ENCODE peak calls at places on chromosomes 12 and 14, in six cellular contexts. One of them, this sample, is unnamed.

GRCh38 chr14:76133103-76133502 is 18.6 kb upstream of the GPATCH2L start:
- DNase-seq in cardiac septum: no peak
- DNase-seq in CD8-positive, alpha-beta memory T cell: no peak
- DNase-seq in mammary epithelial cell: peak
- DNase-seq in left colon: no peak
- DNase-seq in AG08395: peak
- DNase-seq in this sample: no peak

GRCh38 chr12:85405781-85406522 is 125.9 kb downstream of the ALX1 start:
- DNase-seq in cardiac septum: no peak
- DNase-seq in CD8-positive, alpha-beta memory T cell: no peak
- DNase-seq in mammary epithelial cell: no peak
- DNase-seq in left colon: no peak
- DNase-seq in AG08395: peak
- DNase-seq in this sample: no peak

GRCh38 chr14:33026850-33027420 is 88.3 kb downstream of the NPAS3 start:
- DNase-seq in cardiac septum: no peak
- DNase-seq in CD8-positive, alpha-beta memory T cell: no peak
- DNase-seq in mammary epithelial cell: no peak
- DNase-seq in left colon: no peak
- DNase-seq in AG08395: peak
- DNase-seq in this sample: no peak

GRCh38 chr14:104291123-104292000 is 153.0 kb downstream of the KIF26A start:
- DNase-seq in cardiac septum: peak
- DNase-seq in CD8-positive, alpha-beta memory T cell: no peak
- DNase-seq in mammary epithelial cell: no peak
- DNase-seq in left colon: peak
- DNase-seq in AG08395: no peak
- DNase-seq in this sample: no peak

GRCh38 chr14:20873370-20874177 is 17.6 kb upstream of the RNASE3 start:
- DNase-seq in cardiac septum: peak
- DNase-seq in CD8-positive, alpha-beta memory T cell: peak
- DNase-seq in mammary epithelial cell: peak
- DNase-seq in left colon: peak
- DNase-seq in AG08395: peak
- DNase-seq in this sample: no peak

GRCh38 chr12:104793280-104793679 is 164.8 kb downstream of the SLC41A2 start:
- DNase-seq in cardiac septum: no peak
- DNase-seq in CD8-positive, alpha-beta memory T cell: no peak
- DNase-seq in mammary epithelial cell: peak
- DNase-seq in left colon: peak
- DNase-seq in AG08395: peak
- DNase-seq in this sample: no peak

GRCh38 chr12:105705765-105706164 is 375.3 kb downstream of the C12orf75 start:
- DNase-seq in cardiac septum: no peak
- DNase-seq in CD8-positive, alpha-beta memory T cell: no peak
- DNase-seq in mammary epithelial cell: peak
- DNase-seq in left colon: peak
- DNase-seq in AG08395: peak
- DNase-seq in this sample: no peak

GRCh38 chr12:5085896-5086295 is 42.2 kb downstream of the KCNA5 start:
- DNase-seq in cardiac septum: no peak
- DNase-seq in CD8-positive, alpha-beta memory T cell: no peak
- DNase-seq in mammary epithelial cell: peak
- DNase-seq in left colon: no peak
- DNase-seq in AG08395: peak
- DNase-seq in this sample: no peak

GRCh38 chr14:22099942-22100763 is 426.5 kb upstream of the OR4E1 start:
- DNase-seq in cardiac septum: no peak
- DNase-seq in CD8-positive, alpha-beta memory T cell: peak
- DNase-seq in mammary epithelial cell: peak
- DNase-seq in left colon: peak
- DNase-seq in AG08395: no peak
- DNase-seq in this sample: no peak

GRCh38 chr12:102869571-102869970 is 47.5 kb downstream of the PAH start:
- DNase-seq in cardiac septum: no peak
- DNase-seq in CD8-positive, alpha-beta memory T cell: no peak
- DNase-seq in mammary epithelial cell: no peak
- DNase-seq in left colon: no peak
- DNase-seq in AG08395: no peak
- DNase-seq in this sample: no peak

GRCh38 chr14:64539186-64539552 is 1.4 kb upstream of the HSPA2 start:
- DNase-seq in cardiac septum: no peak
- DNase-seq in CD8-positive, alpha-beta memory T cell: no peak
- DNase-seq in mammary epithelial cell: peak
- DNase-seq in left colon: no peak
- DNase-seq in AG08395: no peak
- DNase-seq in this sample: no peak

GRCh38 chr12:79527498-79527897 is 163.3 kb downstream of the PAWR start:
- DNase-seq in cardiac septum: no peak
- DNase-seq in CD8-positive, alpha-beta memory T cell: no peak
- DNase-seq in mammary epithelial cell: no peak
- DNase-seq in left colon: no peak
- DNase-seq in AG08395: no peak
- DNase-seq in this sample: no peak

GRCh38 chr14:64680013-64680674 is 24.1 kb upstream of the PLEKHG3 start:
- DNase-seq in cardiac septum: no peak
- DNase-seq in CD8-positive, alpha-beta memory T cell: no peak
- DNase-seq in mammary epithelial cell: peak
- DNase-seq in left colon: no peak
- DNase-seq in AG08395: no peak
- DNase-seq in this sample: no peak

GRCh38 chr14:83826838-83827237 is 1703.1 kb upstream of the FLRT2 start:
- DNase-seq in cardiac septum: no peak
- DNase-seq in CD8-positive, alpha-beta memory T cell: no peak
- DNase-seq in mammary epithelial cell: no peak
- DNase-seq in left colon: no peak
- DNase-seq in AG08395: peak
- DNase-seq in this sample: no peak

GRCh38 chr14:32076278-32077080 is 625 bp upstream of the ARHGAP5 start:
- DNase-seq in cardiac septum: peak
- DNase-seq in CD8-positive, alpha-beta memory T cell: peak
- DNase-seq in mammary epithelial cell: peak
- DNase-seq in left colon: peak
- DNase-seq in AG08395: peak
- DNase-seq in this sample: peak

This sample was measured in NCI-H1436 treated with DMSO at 0.1 percent for 48 hours.